ENCODE peak calls at places on chromosome 4, in five cellular contexts. H is HuH-7; E is BE2C; C is stimulated activated CD8-positive, alpha-beta memory T cell treated with anti-CD3 and anti-CD28 coated beads, Interleukin-4, amount 100 ng/mL, for 1 hour; B is suprapubic skin. M is an unnamed sample.

GRCh38 chr4:35511851-35512250 is 732.5 kb downstream of the ARAP2 start:
- DNase-seq in H (no peak), E (no peak), C (no peak), B (no peak), M (no peak)

GRCh38 chr4:38663021-38663800 is 788 bp upstream of the KLF3 start:
- DNase-seq in H (no peak), E (no peak), C (no peak), B (peak), M (no peak)

GRCh38 chr4:26330186-26330787 is 9.5 kb downstream of the RBPJ start:
- DNase-seq in H (peak), E (peak), C (no peak), B (no peak), M (no peak)

GRCh38 chr4:155656025-155656424 is 10.6 kb upstream of the GUCY1A1 start:
- DNase-seq in H (no peak), E (no peak), C (no peak), B (no peak), M (no peak)

GRCh38 chr4:8100696-8101095 is 57.9 kb downstream of the ABLIM2 start:
- DNase-seq in H (no peak), E (no peak), C (no peak), B (no peak), M (no peak)

GRCh38 chr4:174828845-174829701 is at the start of gene GLRA3:
- DNase-seq in H (peak), E (peak), C (no peak), B (no peak), M (no peak)

GRCh38 chr4:118684873-118685811 is at the start of gene METTL14:
- DNase-seq in H (peak), E (peak), C (peak), B (peak), M (peak)

GRCh38 chr4:92064574-92064973 is 239.2 kb upstream of the GRID2 start:
- DNase-seq in H (no peak), E (no peak), C (no peak), B (no peak), M (no peak)

GRCh38 chr4:1038948-1039492 is 27.6 kb downstream of the FGFRL1 start:
- DNase-seq in H (no peak), E (no peak), C (no peak), B (no peak), M (no peak)

GRCh38 chr4:64271601-64272081 is 137.6 kb downstream of the TECRL start:
- DNase-seq in H (no peak), E (no peak), C (no peak), B (no peak), M (no peak)

GRCh38 chr4:80173387-80173786 is 23.9 kb upstream of the PRDM8 start:
- DNase-seq in H (no peak), E (no peak), C (peak), B (no peak), M (no peak)

GRCh38 chr4:64799751-64800150 is 390.5 kb upstream of the TECRL start:
- DNase-seq in H (no peak), E (no peak), C (no peak), B (no peak), M (no peak)

GRCh38 chr4:147482281-147482680 is 1.4 kb downstream of the EDNRA start:
- DNase-seq in H (no peak), E (no peak), C (no peak), B (no peak), M (no peak)

GRCh38 chr4:106875340-106875739 is 160.8 kb downstream of the DKK2 start:
- DNase-seq in H (no peak), E (peak), C (no peak), B (no peak), M (no peak)

GRCh38 chr4:19382993-19383392 is 868.7 kb upstream of the SLIT2 start:
- DNase-seq in H (no peak), E (no peak), C (no peak), B (no peak), M (no peak)

GRCh38 chr4:161664740-161665139 is 499.1 kb downstream of the FSTL5 start:
- DNase-seq in H (no peak), E (no peak), C (no peak), B (no peak), M (no peak)

GRCh38 chr4:38943355-38943754 is 75.7 kb downstream of the FAM114A1 start:
- DNase-seq in H (no peak), E (peak), C (no peak), B (no peak), M (no peak)

GRCh38 chr4:38859501-38859900 is 2.9 kb upstream of the TLR6 start:
- DNase-seq in H (no peak), E (no peak), C (no peak), B (no peak), M (no peak)

GRCh38 chr4:89123418-89123817 is 12.1 kb downstream of the TIGD2 start:
- DNase-seq in H (no peak), E (no peak), C (no peak), B (no peak), M (no peak)

GRCh38 chr4:85409251-85409650 is 65.7 kb upstream of the ARHGAP24 start:
- DNase-seq in H (no peak), E (no peak), C (no peak), B (no peak), M (no peak)

GRCh38 chr4:112418092-112418491 is 97.9 kb downstream of the NEUROG2 start:
- DNase-seq in H (no peak), E (peak), C (no peak), B (no peak), M (no peak)

GRCh38 chr4:81207793-81208192 is 7.2 kb downstream of the PRKG2 start:
- DNase-seq in H (no peak), E (no peak), C (no peak), B (no peak), M (no peak)

GRCh38 chr4:81392164-81392563 is 79.5 kb downstream of the RASGEF1B start:
- DNase-seq in H (no peak), E (no peak), C (no peak), B (no peak), M (no peak)

GRCh38 chr4:139556735-139557505 is 901 bp upstream of the SETD7 start:
- DNase-seq in H (peak), E (peak), C (no peak), B (peak), M (peak)

GRCh38 chr4:11232004-11232403 is 196.7 kb downstream of the HS3ST1 start:
- DNase-seq in H (no peak), E (no peak), C (no peak), B (no peak), M (no peak)

GRCh38 chr4:47469951-47470350 is 6.4 kb upstream of the COMMD8 start:
- DNase-seq in H (no peak), E (no peak), C (no peak), B (no peak), M (no peak)

GRCh38 chr4:73599182-73599581 is 21.1 kb downstream of the RASSF6 start:
- DNase-seq in H (peak), E (no peak), C (no peak), B (no peak), M (no peak)

GRCh38 chr4:26069218-26069617 is 155.2 kb downstream of the SMIM20 start:
- DNase-seq in H (peak), E (no peak), C (no peak), B (no peak), M (no peak)

GRCh38 chr4:77591532-77591931 is 14.1 kb upstream of the CXCL13 start:
- DNase-seq in H (no peak), E (no peak), C (no peak), B (no peak), M (no peak)

GRCh38 chr4:152099555-152099954 is 338.7 kb upstream of the GATB start:
- DNase-seq in H (no peak), E (no peak), C (no peak), B (no peak), M (no peak)

GRCh38 chr4:75973770-75974169 is 17.0 kb downstream of the SDAD1 start:
- DNase-seq in H (no peak), E (no peak), C (no peak), B (no peak), M (no peak)

GRCh38 chr4:26780524-26780923 is 80.1 kb upstream of the STIM2 start:
- DNase-seq in H (no peak), E (no peak), C (no peak), B (no peak), M (no peak)

GRCh38 chr4:14582658-14583057 is 419.6 kb upstream of the CPEB2 start:
- DNase-seq in H (no peak), E (no peak), C (no peak), B (no peak), M (no peak)

GRCh38 chr4:186067757-186068385 is 1.1 kb upstream of the TLR3 start:
- DNase-seq in H (peak), E (peak), C (peak), B (no peak), M (no peak)

GRCh38 chr4:119038465-119038864 is 97.2 kb upstream of the MYOZ2 start:
- DNase-seq in H (no peak), E (no peak), C (no peak), B (no peak), M (no peak)

GRCh38 chr4:184382189-184382846 is 92.0 kb downstream of the IRF2 start:
- DNase-seq in H (no peak), E (no peak), C (no peak), B (no peak), M (no peak)

M was measured in activated CD8-positive, alpha-beta memory T cell treated with anti-CD3 and anti-CD28 coated beads for 1 hour.